ENCODE peak calls at places on chromosomes 3 and 15, in four cellular contexts. W, T, E and F are unnamed samples.
A peak's percentile ranks its signal among the peaks of the same experiment; 100 is the strongest.

GRCh38 chr3:30399394-30400181 is 206.8 kb upstream of the TGFBR2 start:
- DNase-seq in W (no peak), T (no peak), E (no peak), F (no peak)

GRCh38 chr15:50819344-50819743 is 53.8 kb upstream of the SPPL2A start:
- DNase-seq in E (no peak), T (no peak), W (no peak), F (no peak)

GRCh38 chr3:81581966-81582599 is 179.4 kb downstream of the GBE1 start:
- DNase-seq in E (peak; percentile 20), T (peak; percentile 34), W (peak; percentile 4), F (peak; percentile 58)

GRCh38 chr15:48785712-48786111 is 25.2 kb downstream of the CEP152 start:
- DNase-seq in T (no peak), E (no peak), W (no peak), F (no peak)

GRCh38 chr15:25059698-25060471 is 105.1 kb downstream of the SNRPN start:
- DNase-seq in E (no peak), T (no peak), W (no peak), F (no peak)

GRCh38 chr3:177960722-177961121 is 575.5 kb upstream of the KCNMB2 start:
- DNase-seq in T (no peak), E (no peak), W (no peak), F (no peak)

GRCh38 chr3:190048831-190049541 is 71.7 kb downstream of the P3H2 start:
- DNase-seq in E (no peak), W (no peak), T (no peak), F (no peak)

GRCh38 chr3:172592898-172593669 is 69.9 kb upstream of the TNFSF10 start:
- DNase-seq in E (no peak), T (no peak), W (no peak), F (no peak)

GRCh38 chr3:177525414-177525813 is 328.1 kb upstream of the TBL1XR1 start:
- DNase-seq in E (no peak), W (no peak), T (no peak), F (no peak)

GRCh38 chr3:47394140-47394855 is 13.5 kb downstream of the PTPN23 start:
- DNase-seq in T (no peak), W (no peak), E (peak; percentile 85), F (no peak)

GRCh38 chr15:96693990-96694517 is 363.6 kb downstream of the NR2F2 start:
- DNase-seq in W (no peak), E (no peak), T (no peak), F (no peak)

GRCh38 chr3:52121813-52122212 is 32.4 kb downstream of the POC1A start:
- DNase-seq in E (no peak), T (no peak), W (no peak), F (no peak)

GRCh38 chr15:91655891-91656290 is 197.6 kb upstream of the SLCO3A1 start:
- DNase-seq in W (no peak), T (no peak), E (no peak), F (no peak)

GRCh38 chr3:127064391-127065137 is 81.6 kb downstream of the PLXNA1 start:
- DNase-seq in W (no peak), E (no peak), T (peak; percentile 6), F (peak; percentile 8)

GRCh38 chr15:41104234-41104633 is 11.8 kb downstream of the INO80 start:
- DNase-seq in E (no peak), W (no peak), T (no peak), F (no peak)

GRCh38 chr3:182989566-182989965 is 9.2 kb upstream of the DCUN1D1 start:
- DNase-seq in T (no peak), E (no peak), W (no peak), F (no peak)

GRCh38 chr3:141391298-141392017 is 23.2 kb downstream of the ZBTB38 start:
- DNase-seq in W (no peak), E (no peak), T (no peak), F (no peak)

GRCh38 chr15:65962187-65962586 is 92.9 kb downstream of the RAB11A start:
- DNase-seq in E (no peak), W (no peak), T (no peak), F (no peak)

GRCh38 chr15:40323953-40324937 is 753 bp downstream of the INAFM2 start:
- DNase-seq in W (no peak), E (no peak), T (peak; percentile 29), F (no peak)

GRCh38 chr3:122956685-122957455 is 70.7 kb downstream of the SEMA5B start:
- DNase-seq in E (no peak), W (no peak), T (no peak), F (no peak)
- TF ChIP-seq RFX5 in E (no peak), W (no peak), T (no peak), F (no peak)

GRCh38 chr15:70050447-70050846 is 47.3 kb downstream of the TLE3 start:
- DNase-seq in W (no peak), E (no peak), T (no peak), F (no peak)
- TF ChIP-seq RAD21 in W (no peak), E (no peak), T (no peak), F (no peak)

DNA sequence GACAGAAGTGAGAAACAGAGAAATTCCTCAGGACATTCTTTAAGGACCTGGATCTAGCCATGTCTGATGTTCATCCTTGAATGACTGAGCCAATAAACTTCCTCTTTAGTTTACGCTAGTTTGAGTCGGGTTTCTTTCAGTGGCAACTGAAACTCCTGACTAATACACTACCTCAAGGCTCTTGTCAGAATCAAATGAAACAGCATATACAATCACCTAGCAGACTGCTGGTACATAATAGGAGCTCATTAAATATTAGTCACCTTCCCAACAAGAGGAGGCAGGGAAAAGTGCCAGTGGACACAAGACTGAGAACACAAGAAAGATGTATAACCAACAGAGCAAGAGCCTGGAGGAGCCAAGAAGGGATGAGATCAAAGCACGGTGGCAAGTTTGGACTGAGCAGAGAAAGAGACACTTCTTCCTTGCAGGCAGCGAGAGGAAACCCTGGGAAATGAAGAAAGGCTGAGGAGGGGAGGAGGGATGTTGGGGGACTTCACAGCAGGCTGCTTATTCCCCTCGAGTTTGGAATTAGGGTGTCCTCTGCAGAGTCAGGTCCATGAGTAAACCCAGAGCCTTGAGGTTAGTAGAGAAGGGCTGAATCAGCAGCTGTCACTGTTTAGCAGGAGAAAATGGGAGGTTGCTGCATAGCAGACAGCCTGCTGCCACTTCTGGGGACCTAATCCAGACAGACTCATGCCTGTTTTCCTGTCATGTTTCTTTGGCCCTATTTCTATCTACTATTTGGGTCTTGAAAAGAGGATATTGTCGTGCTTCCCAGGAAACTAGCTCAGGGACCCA is 73.3 kb downstream of the MRPL46 start:
- DNase-seq in W (no peak), T (no peak), E (no peak), F (no peak)
- TF ChIP-seq MYC in W (no peak), T (no peak), E (no peak), F (no peak)

GRCh38 chr3:100306695-100307094 is 27.9 kb upstream of the NIT2 start:
- DNase-seq in T (no peak), E (no peak), W (no peak), F (no peak)
- TF ChIP-seq RFX5 in T (no peak), E (no peak), W (no peak), F (no peak)

GRCh38 chr3:23450806-23451205 is 247.7 kb downstream of the UBE2E2 start:
- DNase-seq in E (no peak), W (no peak), T (no peak), F (no peak)

GRCh38 chr3:23452408-23452807 is 249.3 kb downstream of the UBE2E2 start:
- DNase-seq in E (no peak), T (no peak), W (no peak), F (no peak)

GRCh38 chr3:23457697-23458096 is 254.6 kb downstream of the UBE2E2 start:
- DNase-seq in W (no peak), E (no peak), T (no peak), F (no peak)

GRCh38 chr3:23455775-23456174 is 252.6 kb downstream of the UBE2E2 start:
- DNase-seq in E (no peak), T (no peak), W (no peak), F (no peak)

DNA sequence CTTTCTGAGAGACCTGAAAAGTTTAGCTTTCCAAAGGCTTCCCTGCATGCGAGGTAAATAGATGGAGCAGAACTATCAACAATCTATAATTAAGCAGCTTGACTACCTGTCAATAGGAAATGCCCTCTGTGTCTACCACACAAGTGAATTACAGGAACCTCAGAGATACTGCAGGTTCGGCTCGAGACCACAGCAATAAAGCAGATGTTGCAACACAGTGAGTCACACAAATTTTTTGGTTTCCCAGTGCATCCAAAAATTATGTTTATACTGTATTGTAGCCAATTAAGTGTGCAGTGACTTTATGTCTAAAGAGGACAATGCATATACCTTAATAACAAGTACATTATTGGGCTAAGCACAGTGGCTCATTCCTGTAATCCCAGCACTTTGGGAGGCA is 252.0 kb downstream of the UBE2E2 start:
- DNase-seq in E (no peak), T (no peak), W (no peak), F (no peak)
- TF ChIP-seq RAD21 in E (no peak), T (no peak), W (no peak), F (no peak)

GRCh38 chr3:11035757-11036505 is 43.4 kb downstream of the SLC6A1 start:
- DNase-seq in T (no peak), E (no peak), W (no peak), F (no peak)

GRCh38 chr3:11037966-11038365 is 45.4 kb downstream of the SLC6A1 start:
- DNase-seq in W (no peak), E (no peak), T (no peak), F (no peak)

GRCh38 chr3:11034297-11035000 is 41.9 kb downstream of the SLC6A1 start:
- DNase-seq in T (no peak), E (no peak), W (no peak), F (no peak)

DNA sequence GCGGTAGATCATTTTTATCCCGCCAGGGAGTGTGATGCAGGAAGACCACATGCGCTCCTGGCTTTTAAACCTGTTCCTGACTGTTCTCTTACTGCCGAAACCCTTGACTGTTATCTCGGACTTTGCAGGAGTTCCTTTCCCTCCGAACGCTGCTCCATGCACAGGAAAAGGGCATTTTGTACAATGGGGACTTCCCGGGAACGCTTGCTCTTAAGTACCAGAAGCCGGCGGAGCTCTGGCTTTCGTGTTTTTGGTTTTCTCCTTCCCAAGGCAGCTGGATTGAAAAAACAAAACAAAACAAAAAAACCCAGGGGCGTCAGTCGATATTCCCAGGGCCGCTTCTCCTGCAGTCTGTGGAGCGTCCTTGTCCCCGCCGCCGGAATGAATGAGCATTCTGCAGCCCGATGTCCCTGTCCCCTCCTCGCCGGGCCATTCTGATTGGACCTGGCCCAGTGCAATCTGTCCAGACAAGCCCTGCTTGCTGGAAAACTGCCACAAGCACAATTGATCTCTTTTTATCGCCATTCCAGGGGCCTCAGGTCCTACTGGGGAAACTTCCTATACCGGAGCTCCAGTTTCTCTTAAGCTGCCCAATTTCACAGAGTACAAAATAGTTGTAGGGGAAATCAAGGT is 44.8 kb downstream of the SLC6A1 start:
- DNase-seq in W (no peak), E (no peak), T (no peak), F (no peak)
- TF ChIP-seq MYC in W (no peak), E (no peak), T (no peak), F (no peak)

GRCh38 chr15:74826372-74826819 is at the start of gene CPLX3:
- DNase-seq in E (no peak), T (peak; percentile 36), W (no peak), F (no peak)
- TF ChIP-seq RFX5 in E (no peak), T (no peak), W (no peak), F (no peak)